ENCODE peak calls at places on chromosomes 3 and 15, in seven cellular contexts. L is endodermal cell; X is suprapubic skin; W is pancreas; U is activated T-helper 1 cell treated with anti-CD3 and anti-CD28 coated beads, Interleukin-2, amount 50 U/mL, for 16 hours; G is activated T-cell treated with anti-CD3 and anti-CD28 coated beads for 48 hours; R is B cell. P is an unnamed sample.

GRCh38 chr3:81435050-81435449 is 326.4 kb downstream of the GBE1 start:
- DNase-seq in L (no peak), X (no peak), W (no peak), U (no peak), G (no peak), R (no peak), P (no peak)

GRCh38 chr15:92124669-92125068 is 269.0 kb upstream of the ST8SIA2 start:
- DNase-seq in L (no peak), X (no peak), W (no peak), U (no peak), G (no peak), R (peak), P (no peak)

GRCh38 chr15:84797801-84798200 is 19.4 kb upstream of the ALPK3 start:
- DNase-seq in L (no peak), X (no peak), W (no peak), U (no peak), G (no peak), R (no peak), P (no peak)

GRCh38 chr3:70076394-70076793 is 76.9 kb downstream of the SAMMSON start:
- DNase-seq in L (no peak), X (no peak), W (no peak), U (no peak), G (no peak), R (no peak), P (no peak)

GRCh38 chr3:86695752-86696151 is 295.2 kb downstream of the VGLL3 start:
- DNase-seq in L (peak), X (no peak), W (no peak), U (no peak), G (no peak), R (no peak), P (no peak)

GRCh38 chr3:46496745-46497555 is 826 bp upstream of the RTP3 start:
- DNase-seq in L (peak), X (no peak), W (no peak), U (peak), G (peak), R (peak), P (no peak)

GRCh38 chr3:128712848-128713247 is 13.1 kb upstream of the RAB7A start:
- DNase-seq in L (no peak), X (no peak), W (no peak), U (no peak), G (no peak), R (no peak), P (no peak)

GRCh38 chr3:69472093-69472492 is 86.2 kb upstream of the FRMD4B start:
- DNase-seq in L (no peak), X (no peak), W (no peak), U (no peak), G (no peak), R (no peak), P (no peak)

GRCh38 chr3:134093906-134094305 is 64.2 kb upstream of the SLCO2A1 start:
- DNase-seq in L (no peak), X (no peak), W (no peak), U (no peak), G (no peak), R (no peak), P (no peak)

GRCh38 chr3:56839784-56840724 is 38.3 kb upstream of the ARHGEF3 start:
- DNase-seq in L (no peak), X (no peak), W (no peak), U (no peak), G (no peak), R (no peak), P (no peak)

GRCh38 chr15:40844543-40844981 is 714 bp downstream of the SPINT1 start:
- DNase-seq in L (peak), X (no peak), W (peak), U (no peak), G (peak), R (peak), P (no peak)

GRCh38 chr15:101168463-101168824 is 83.4 kb downstream of the CHSY1 start:
- DNase-seq in L (no peak), X (no peak), W (peak), U (no peak), G (no peak), R (no peak), P (no peak)

GRCh38 chr3:185696039-185696438 is 109.9 kb downstream of the SENP2 start:
- DNase-seq in L (no peak), X (no peak), W (no peak), U (no peak), G (no peak), R (no peak), P (no peak)

GRCh38 chr15:66945842-66946241 is 119.6 kb upstream of the SMAD3 start:
- DNase-seq in L (no peak), X (no peak), W (no peak), U (no peak), G (no peak), R (no peak), P (no peak)

GRCh38 chr15:55708720-55709119 is 34.2 kb downstream of the PRTG start:
- DNase-seq in L (no peak), X (no peak), W (no peak), U (no peak), G (no peak), R (no peak), P (no peak)

GRCh38 chr3:16309558-16309957 is 44.5 kb downstream of the OXNAD1 start:
- DNase-seq in L (no peak), X (no peak), W (no peak), U (peak), G (no peak), R (no peak), P (no peak)

GRCh38 chr3:32734756-32735155 is 49.8 kb downstream of the CNOT10 start:
- DNase-seq in L (no peak), X (no peak), W (no peak), U (no peak), G (no peak), R (no peak), P (no peak)

GRCh38 chr3:117632191-117632590 is 922.6 kb downstream of the TUSC7 start:
- DNase-seq in L (no peak), X (no peak), W (no peak), U (no peak), G (no peak), R (no peak), P (no peak)

GRCh38 chr15:81029416-81030367 is 29.0 kb downstream of the TLNRD1 start:
- DNase-seq in L (no peak), X (no peak), W (no peak), U (no peak), G (no peak), R (no peak), P (no peak)

GRCh38 chr15:57321973-57322601 is 54.2 kb upstream of the CGNL1 start:
- DNase-seq in L (peak), X (no peak), W (no peak), U (no peak), G (no peak), R (no peak), P (no peak)

GRCh38 chr15:41424809-41425208 is 7.9 kb downstream of the RTF1 start:
- DNase-seq in L (peak), X (no peak), W (no peak), U (no peak), G (no peak), R (no peak), P (no peak)

GRCh38 chr15:56759450-56759845 is 26.1 kb upstream of the ZNF280D start:
- DNase-seq in L (no peak), X (no peak), W (no peak), U (no peak), G (no peak), R (no peak), P (no peak)

GRCh38 chr15:89490550-89491315 is 5.7 kb downstream of the RHCG start:
- DNase-seq in L (peak), X (no peak), W (no peak), U (no peak), G (no peak), R (peak), P (no peak)

GRCh38 chr15:65916664-65917406 is 47.5 kb downstream of the RAB11A start:
- DNase-seq in L (peak), X (no peak), W (peak), U (no peak), G (peak), R (peak), P (no peak)

GRCh38 chr3:127064391-127065137 is 81.6 kb downstream of the PLXNA1 start:
- DNase-seq in L (no peak), X (no peak), W (no peak), U (no peak), G (no peak), R (no peak), P (no peak)

GRCh38 chr15:31828594-31828993 is 201.7 kb upstream of the CHRNA7 start:
- DNase-seq in L (no peak), X (no peak), W (no peak), U (no peak), G (no peak), R (no peak), P (no peak)

GRCh38 chr15:35256555-35256954 is 171.5 kb upstream of the NANOGP8 start:
- DNase-seq in L (no peak), X (no peak), W (no peak), U (no peak), G (no peak), R (no peak), P (no peak)

GRCh38 chr15:35626531-35626930 is 80.6 kb upstream of the DPH6 start:
- DNase-seq in L (no peak), X (no peak), W (no peak), U (no peak), G (no peak), R (no peak), P (no peak)

GRCh38 chr3:111324645-111325044 is 217.4 kb upstream of the CD96 start:
- DNase-seq in L (no peak), X (no peak), W (no peak), U (no peak), G (no peak), R (no peak), P (no peak)

GRCh38 chr3:58051196-58051595 is 43.0 kb downstream of the FLNB start:
- DNase-seq in L (no peak), X (no peak), W (no peak), U (no peak), G (no peak), R (no peak), P (no peak)

GRCh38 chr15:44081223-44082013 is 113.7 kb downstream of the FRMD5 start:
- DNase-seq in L (no peak), X (no peak), W (no peak), U (no peak), G (no peak), R (no peak), P (no peak)

P was measured in coronary artery.